ENCODE peak calls at places on chromosomes 12 and 14, in seven cellular contexts. Y is T47D; I is iris pigment epithelial cell; U is COR-L47; Z is cardiac muscle cell; C is stimulated activated CD4-positive, alpha-beta T cell treated with anti-CD3 and anti-CD28 coated beads, Interleukin-2, amount 100 ng/mL, for 24 hours; P is GM04503. W is an unnamed sample.

GRCh38 chr14:65949711-65950516 is 536.3 kb upstream of the CCDC196 start:
- DNase-seq in P (no peak), C (peak; percentile 55), Z (peak; percentile 84), Y (peak; percentile 26), I (peak; percentile 43), U (peak; percentile 64), W (peak; percentile 56)

GRCh38 chr12:15988983-15989382 is 77.9 kb downstream of the DERA start:
- DNase-seq in C (no peak), U (no peak), Z (no peak), P (no peak), I (no peak), Y (no peak), W (no peak)

GRCh38 chr12:68904351-68904982 is 28.5 kb downstream of the CPM start:
- DNase-seq in I (no peak), U (no peak), P (no peak), Z (no peak), Y (no peak), C (no peak), W (peak; percentile 16)

GRCh38 chr12:18242380-18243089 is 18.8 kb upstream of the PIK3C2G start:
- DNase-seq in Y (no peak), Z (no peak), I (no peak), P (no peak), U (no peak), C (no peak), W (no peak)

GRCh38 chr12:12025799-12026386 is 44.8 kb upstream of the BCL2L14 start:
- DNase-seq in U (no peak), I (no peak), P (no peak), Z (no peak), C (no peak), Y (no peak), W (no peak)

GRCh38 chr14:76775695-76776305 is 14.5 kb downstream of the VASH1 start:
- DNase-seq in P (no peak), Z (no peak), I (no peak), Y (no peak), U (no peak), C (no peak), W (no peak)

GRCh38 chr14:41973178-41973577 is 366.5 kb downstream of the LRFN5 start:
- DNase-seq in I (no peak), Z (no peak), U (no peak), Y (no peak), P (no peak), C (no peak), W (no peak)

GRCh38 chr12:93016752-93017350 is 87.8 kb upstream of the EEA1 start:
- DNase-seq in Y (no peak), Z (no peak), I (no peak), U (no peak), P (no peak), C (no peak), W (no peak)

GRCh38 chr12:10207136-10207535 is 5.5 kb upstream of the GABARAPL1 start:
- DNase-seq in Z (no peak), C (no peak), U (no peak), I (no peak), P (no peak), Y (no peak), W (no peak)

GRCh38 chr14:24075485-24076301 is 4.3 kb downstream of the CPNE6 start:
- DNase-seq in Y (no peak), U (no peak), C (no peak), Z (no peak), I (no peak), P (no peak), W (no peak)

GRCh38 chr12:49796155-49796554 is 32.1 kb downstream of the NCKAP5L start:
- DNase-seq in I (no peak), C (no peak), U (no peak), P (no peak), Y (no peak), Z (no peak), W (no peak)

GRCh38 chr12:50932787-50933280 is 19.5 kb upstream of the HIGD1C start:
- DNase-seq in U (no peak), Z (no peak), I (peak; percentile 54), P (no peak), Y (no peak), C (no peak), W (no peak)

GRCh38 chr12:75809745-75810144 is 221.8 kb downstream of the PHLDA1 start:
- DNase-seq in I (no peak), Z (peak; percentile 29), P (no peak), Y (no peak), C (no peak), U (no peak), W (no peak)

GRCh38 chr12:92064420-92064819 is 81.2 kb downstream of the BTG1 start:
- DNase-seq in I (no peak), Z (peak; percentile 58), P (no peak), C (no peak), U (peak; percentile 64), Y (no peak), W (no peak)

GRCh38 chr12:67431436-67432049 is 162.4 kb downstream of the CAND1 start:
- DNase-seq in P (no peak), Z (no peak), I (no peak), Y (no peak), U (no peak), C (no peak), W (peak; percentile 32)

GRCh38 chr12:131386781-131387180 is 324.1 kb upstream of the SFSWAP start:
- DNase-seq in Z (no peak), P (no peak), Y (no peak), C (no peak), U (no peak), I (no peak), W (no peak)

GRCh38 chr14:34872822-34873590 is 2.2 kb downstream of the BAZ1A start:
- DNase-seq in P (no peak), Y (no peak), U (peak; percentile 61), C (no peak), Z (peak; percentile 26), I (peak; percentile 53), W (peak; percentile 79)

GRCh38 chr12:130041983-130042812 is 120.1 kb upstream of the FZD10 start:
- DNase-seq in Y (no peak), U (no peak), I (no peak), Z (peak; percentile 78), C (peak; percentile 76), P (no peak), W (no peak)

GRCh38 chr12:4526923-4527546 is 11.7 kb upstream of the RAD51AP1 start:
- DNase-seq in I (peak; percentile 24), Z (peak; percentile 12), P (no peak), C (no peak), Y (no peak), U (no peak), W (no peak)

GRCh38 chr14:71905860-71906259 is 26.4 kb upstream of the RGS6 start:
- DNase-seq in P (no peak), C (no peak), I (no peak), Y (no peak), Z (no peak), U (no peak), W (no peak)

GRCh38 chr14:104561124-104561531 is 18.4 kb upstream of the C14orf180 start:
- DNase-seq in U (no peak), Z (no peak), P (no peak), C (no peak), Y (no peak), I (no peak), W (no peak)

GRCh38 chr12:124347805-124348658 is 53.1 kb downstream of the RFLNA start:
- DNase-seq in P (no peak), Z (no peak), Y (no peak), C (peak; percentile 34), I (no peak), U (no peak), W (no peak)

GRCh38 chr12:10722502-10722904 is 620 bp downstream of the YBX3 start:
- DNase-seq in P (no peak), U (no peak), I (peak; percentile 69), Y (peak; percentile 8), C (peak; percentile 59), Z (peak; percentile 57), W (peak; percentile 60)

GRCh38 chr12:89225401-89225800 is 126.9 kb downstream of the DUSP6 start:
- DNase-seq in U (no peak), I (peak; percentile 95), Z (no peak), C (peak; percentile 72), Y (no peak), P (no peak), W (peak; percentile 94)

GRCh38 chr12:101697197-101697929 is at the start of gene CHPT1:
- DNase-seq in I (peak; percentile 31), Z (peak; percentile 84), C (peak; percentile 74), P (no peak), Y (peak; percentile 72), U (peak; percentile 59), W (peak; percentile 16)